ENCODE peak calls at places on chromosome 11, in eight cellular contexts. M is brain microvascular endothelial cell; S is stimulated activated CD8-positive, alpha-beta memory T cell treated with anti-CD3 and anti-CD28 coated beads, Interleukin-4, amount 100 ng/mL, for 4 hours; C is thoracic aorta; A is stimulated activated CD4-positive, alpha-beta T cell treated with anti-CD3 and anti-CD28 coated beads, Interleukin-12 subunit alpha, Interleukin-12 subunit beta, amount 100 ng/mL, for 48 hours; Y is HuH-7; B is DMS153; H is amniotic stem cell. R is an unnamed sample.

GRCh38 chr11:34620820-34621792 is at the start of gene EHF:
- DNase-seq in B (peak), H (no peak), C (no peak), A (no peak), S (no peak), Y (no peak), M (no peak), R (peak)

GRCh38 chr11:97516688-97517087 is 1126.9 kb downstream of the JRKL start:
- DNase-seq in M (no peak), S (no peak), H (no peak), C (no peak), A (no peak), B (no peak), Y (no peak), R (no peak)

GRCh38 chr11:73323464-73323863 is 15.4 kb downstream of the ARHGEF17 start:
- DNase-seq in M (peak), Y (no peak), B (no peak), A (no peak), C (peak), H (no peak), S (no peak), R (no peak)

GRCh38 chr11:20000393-20001134 is 159.7 kb downstream of the DBX1 start:
- DNase-seq in Y (no peak), B (peak), M (no peak), S (no peak), H (no peak), A (no peak), C (no peak), R (peak)

GRCh38 chr11:30435488-30435887 is 112.6 kb downstream of the ARL14EP start:
- DNase-seq in M (no peak), C (no peak), A (no peak), H (no peak), S (no peak), B (no peak), Y (no peak), R (no peak)

GRCh38 chr11:95788921-95789505 is 569 bp downstream of the FAM76B start:
- DNase-seq in C (peak), M (peak), H (peak), A (peak), B (peak), S (no peak), Y (peak), R (no peak)

GRCh38 chr11:128777369-128778011 is 83.6 kb downstream of the FLI1 start:
- DNase-seq in S (no peak), Y (no peak), H (no peak), C (no peak), B (no peak), A (no peak), M (no peak), R (no peak)

GRCh38 chr11:42651654-42652053 is 660.1 kb upstream of the API5 start:
- DNase-seq in A (no peak), B (no peak), Y (no peak), C (no peak), H (no peak), M (no peak), S (no peak), R (no peak)

GRCh38 chr11:74321487-74322188 is 10.2 kb upstream of the P4HA3 start:
- DNase-seq in S (no peak), H (peak), B (peak), Y (peak), M (peak), A (peak), C (no peak), R (no peak)

GRCh38 chr11:59615132-59615636 is 390 bp downstream of the OSBP start:
- DNase-seq in M (peak), C (no peak), Y (peak), S (peak), A (peak), H (no peak), B (no peak), R (peak)

GRCh38 chr11:20080032-20080685 is 80.1 kb downstream of the DBX1 start:
- DNase-seq in A (no peak), B (no peak), S (no peak), M (no peak), C (no peak), H (no peak), Y (no peak), R (no peak)

GRCh38 chr11:66343176-66343575 is 1.7 kb downstream of the BRMS1 start:
- DNase-seq in M (no peak), A (no peak), B (no peak), Y (no peak), S (no peak), H (no peak), C (no peak), R (no peak)

GRCh38 chr11:16184588-16184987 is 171.8 kb downstream of the SOX6 start:
- DNase-seq in C (no peak), S (no peak), A (no peak), Y (peak), H (peak), M (peak), B (peak), R (no peak)

GRCh38 chr11:61350803-61351202 is 10.9 kb downstream of the CYB561A3 start:
- DNase-seq in A (no peak), Y (no peak), S (no peak), B (no peak), M (no peak), H (no peak), C (no peak), R (no peak)

GRCh38 chr11:65184146-65184545 is 2.4 kb downstream of the CAPN1 start:
- DNase-seq in B (no peak), S (no peak), M (no peak), C (no peak), A (no peak), Y (no peak), H (no peak), R (no peak)